ENCODE peak calls at places on chromosome 13, in eight cellular contexts. One of them, this sample, is unnamed.

GRCh38 chr13:97028441-97029299 is 34.4 kb upstream of the OXGR1 start:
- DNase-seq in T-helper 9 cell: peak; percentile 36
- DNase-seq in GM04504: no peak
- DNase-seq in activated T-cell treated with anti-CD3 and anti-CD28 coated beads for 1 hour: peak; percentile 17
- DNase-seq in stimulated activated CD8-positive, alpha-beta memory T cell treated with anti-CD3 and anti-CD28 coated beads, Interleukin-12 subunit alpha, Interleukin-12 subunit beta, amount 100 ng/mL, for 1 hour: peak; percentile 16
- DNase-seq in left colon: no peak
- DNase-seq in HS-5: no peak
- DNase-seq in coronary artery: no peak
- DNase-seq in this sample: peak; percentile 63

GRCh38 chr13:61180245-61180644 is 235.4 kb downstream of the PCDH20 start:
- DNase-seq in T-helper 9 cell: no peak
- DNase-seq in GM04504: no peak
- DNase-seq in activated T-cell treated with anti-CD3 and anti-CD28 coated beads for 1 hour: no peak
- DNase-seq in stimulated activated CD8-positive, alpha-beta memory T cell treated with anti-CD3 and anti-CD28 coated beads, Interleukin-12 subunit alpha, Interleukin-12 subunit beta, amount 100 ng/mL, for 1 hour: no peak
- DNase-seq in left colon: no peak
- DNase-seq in HS-5: no peak
- DNase-seq in coronary artery: no peak
- DNase-seq in this sample: no peak

GRCh38 chr13:100356889-100357288 is 231.7 kb downstream of the GGACT start:
- DNase-seq in T-helper 9 cell: no peak
- DNase-seq in GM04504: no peak
- DNase-seq in activated T-cell treated with anti-CD3 and anti-CD28 coated beads for 1 hour: no peak
- DNase-seq in stimulated activated CD8-positive, alpha-beta memory T cell treated with anti-CD3 and anti-CD28 coated beads, Interleukin-12 subunit alpha, Interleukin-12 subunit beta, amount 100 ng/mL, for 1 hour: no peak
- DNase-seq in left colon: no peak
- DNase-seq in HS-5: no peak
- DNase-seq in coronary artery: no peak
- DNase-seq in this sample: no peak

GRCh38 chr13:100588350-100589177 is at the start of gene GGACT:
- DNase-seq in T-helper 9 cell: peak; percentile 82
- DNase-seq in GM04504: peak; percentile 24
- DNase-seq in activated T-cell treated with anti-CD3 and anti-CD28 coated beads for 1 hour: peak; percentile 82
- DNase-seq in stimulated activated CD8-positive, alpha-beta memory T cell treated with anti-CD3 and anti-CD28 coated beads, Interleukin-12 subunit alpha, Interleukin-12 subunit beta, amount 100 ng/mL, for 1 hour: peak; percentile 68
- DNase-seq in left colon: peak; percentile 64
- DNase-seq in HS-5: no peak
- DNase-seq in coronary artery: peak; percentile 76
- DNase-seq in this sample: peak; percentile 73

GRCh38 chr13:26923824-26924605 is 163.4 kb upstream of the GPR12 start:
- DNase-seq in T-helper 9 cell: no peak
- DNase-seq in GM04504: peak; percentile 17
- DNase-seq in activated T-cell treated with anti-CD3 and anti-CD28 coated beads for 1 hour: no peak
- DNase-seq in stimulated activated CD8-positive, alpha-beta memory T cell treated with anti-CD3 and anti-CD28 coated beads, Interleukin-12 subunit alpha, Interleukin-12 subunit beta, amount 100 ng/mL, for 1 hour: no peak
- DNase-seq in left colon: no peak
- DNase-seq in HS-5: no peak
- DNase-seq in coronary artery: no peak
- DNase-seq in this sample: no peak

GRCh38 chr13:31627097-31627496 is 112.2 kb upstream of the RXFP2 start:
- DNase-seq in T-helper 9 cell: no peak
- DNase-seq in GM04504: no peak
- DNase-seq in activated T-cell treated with anti-CD3 and anti-CD28 coated beads for 1 hour: no peak
- DNase-seq in stimulated activated CD8-positive, alpha-beta memory T cell treated with anti-CD3 and anti-CD28 coated beads, Interleukin-12 subunit alpha, Interleukin-12 subunit beta, amount 100 ng/mL, for 1 hour: no peak
- DNase-seq in left colon: no peak
- DNase-seq in HS-5: no peak
- DNase-seq in coronary artery: no peak
- DNase-seq in this sample: no peak

GRCh38 chr13:44141213-44141724 is 232.4 kb upstream of the SERP2 start:
- DNase-seq in T-helper 9 cell: no peak
- DNase-seq in GM04504: no peak
- DNase-seq in activated T-cell treated with anti-CD3 and anti-CD28 coated beads for 1 hour: no peak
- DNase-seq in stimulated activated CD8-positive, alpha-beta memory T cell treated with anti-CD3 and anti-CD28 coated beads, Interleukin-12 subunit alpha, Interleukin-12 subunit beta, amount 100 ng/mL, for 1 hour: no peak
- DNase-seq in left colon: no peak
- DNase-seq in HS-5: no peak
- DNase-seq in coronary artery: no peak
- DNase-seq in this sample: no peak

GRCh38 chr13:51797664-51798488 is 6.1 kb downstream of the DHRS12 start:
- DNase-seq in T-helper 9 cell: peak; percentile 33
- DNase-seq in GM04504: no peak
- DNase-seq in activated T-cell treated with anti-CD3 and anti-CD28 coated beads for 1 hour: peak; percentile 34
- DNase-seq in stimulated activated CD8-positive, alpha-beta memory T cell treated with anti-CD3 and anti-CD28 coated beads, Interleukin-12 subunit alpha, Interleukin-12 subunit beta, amount 100 ng/mL, for 1 hour: no peak
- DNase-seq in left colon: peak; percentile 51
- DNase-seq in HS-5: no peak
- DNase-seq in coronary artery: no peak
- DNase-seq in this sample: peak; percentile 62

GRCh38 chr13:82615043-82615442 is 1267.2 kb downstream of the SLITRK1 start:
- DNase-seq in T-helper 9 cell: no peak
- DNase-seq in GM04504: no peak
- DNase-seq in activated T-cell treated with anti-CD3 and anti-CD28 coated beads for 1 hour: no peak
- DNase-seq in stimulated activated CD8-positive, alpha-beta memory T cell treated with anti-CD3 and anti-CD28 coated beads, Interleukin-12 subunit alpha, Interleukin-12 subunit beta, amount 100 ng/mL, for 1 hour: no peak
- DNase-seq in left colon: no peak
- DNase-seq in HS-5: no peak
- DNase-seq in coronary artery: no peak
- DNase-seq in this sample: no peak

GRCh38 chr13:94658926-94659649 is 53.3 kb downstream of the SOX21 start:
- DNase-seq in T-helper 9 cell: no peak
- DNase-seq in GM04504: no peak
- DNase-seq in activated T-cell treated with anti-CD3 and anti-CD28 coated beads for 1 hour: no peak
- DNase-seq in stimulated activated CD8-positive, alpha-beta memory T cell treated with anti-CD3 and anti-CD28 coated beads, Interleukin-12 subunit alpha, Interleukin-12 subunit beta, amount 100 ng/mL, for 1 hour: no peak
- DNase-seq in left colon: no peak
- DNase-seq in HS-5: peak; percentile 9
- DNase-seq in coronary artery: no peak
- DNase-seq in this sample: no peak

GRCh38 chr13:26992951-26993490 is 178.6 kb downstream of the USP12 start:
- DNase-seq in T-helper 9 cell: no peak
- DNase-seq in GM04504: no peak
- DNase-seq in activated T-cell treated with anti-CD3 and anti-CD28 coated beads for 1 hour: no peak
- DNase-seq in stimulated activated CD8-positive, alpha-beta memory T cell treated with anti-CD3 and anti-CD28 coated beads, Interleukin-12 subunit alpha, Interleukin-12 subunit beta, amount 100 ng/mL, for 1 hour: no peak
- DNase-seq in left colon: no peak
- DNase-seq in HS-5: no peak
- DNase-seq in coronary artery: no peak
- DNase-seq in this sample: peak; percentile 43

GRCh38 chr13:21074601-21075302 is 13.4 kb upstream of the LATS2 start:
- DNase-seq in T-helper 9 cell: no peak
- DNase-seq in GM04504: no peak
- DNase-seq in activated T-cell treated with anti-CD3 and anti-CD28 coated beads for 1 hour: no peak
- DNase-seq in stimulated activated CD8-positive, alpha-beta memory T cell treated with anti-CD3 and anti-CD28 coated beads, Interleukin-12 subunit alpha, Interleukin-12 subunit beta, amount 100 ng/mL, for 1 hour: peak; percentile 12
- DNase-seq in left colon: no peak
- DNase-seq in HS-5: no peak
- DNase-seq in coronary artery: no peak
- DNase-seq in this sample: no peak

GRCh38 chr13:27131202-27131623 is 40.4 kb downstream of the USP12 start:
- DNase-seq in T-helper 9 cell: peak; percentile 32
- DNase-seq in GM04504: no peak
- DNase-seq in activated T-cell treated with anti-CD3 and anti-CD28 coated beads for 1 hour: peak; percentile 25
- DNase-seq in stimulated activated CD8-positive, alpha-beta memory T cell treated with anti-CD3 and anti-CD28 coated beads, Interleukin-12 subunit alpha, Interleukin-12 subunit beta, amount 100 ng/mL, for 1 hour: peak; percentile 49
- DNase-seq in left colon: no peak
- DNase-seq in HS-5: no peak
- DNase-seq in coronary artery: no peak
- DNase-seq in this sample: no peak

GRCh38 chr13:98997738-98998641 is 20.1 kb upstream of the DOCK9 start:
- DNase-seq in T-helper 9 cell: no peak
- DNase-seq in GM04504: peak; percentile 49
- DNase-seq in activated T-cell treated with anti-CD3 and anti-CD28 coated beads for 1 hour: no peak
- DNase-seq in stimulated activated CD8-positive, alpha-beta memory T cell treated with anti-CD3 and anti-CD28 coated beads, Interleukin-12 subunit alpha, Interleukin-12 subunit beta, amount 100 ng/mL, for 1 hour: no peak
- DNase-seq in left colon: no peak
- DNase-seq in HS-5: no peak
- DNase-seq in coronary artery: no peak
- DNase-seq in this sample: no peak

GRCh38 chr13:30978981-30979956 is 46.8 kb downstream of the TEX26 start:
- DNase-seq in T-helper 9 cell: peak; percentile 41
- DNase-seq in GM04504: no peak
- DNase-seq in activated T-cell treated with anti-CD3 and anti-CD28 coated beads for 1 hour: peak; percentile 18
- DNase-seq in stimulated activated CD8-positive, alpha-beta memory T cell treated with anti-CD3 and anti-CD28 coated beads, Interleukin-12 subunit alpha, Interleukin-12 subunit beta, amount 100 ng/mL, for 1 hour: peak; percentile 12
- DNase-seq in left colon: peak; percentile 29
- DNase-seq in HS-5: no peak
- DNase-seq in coronary artery: no peak
- DNase-seq in this sample: no peak

GRCh38 chr13:67048084-67048792 is 181.9 kb downstream of the PCDH9 start:
- DNase-seq in T-helper 9 cell: no peak
- DNase-seq in GM04504: no peak
- DNase-seq in activated T-cell treated with anti-CD3 and anti-CD28 coated beads for 1 hour: no peak
- DNase-seq in stimulated activated CD8-positive, alpha-beta memory T cell treated with anti-CD3 and anti-CD28 coated beads, Interleukin-12 subunit alpha, Interleukin-12 subunit beta, amount 100 ng/mL, for 1 hour: no peak
- DNase-seq in left colon: no peak
- DNase-seq in HS-5: no peak
- DNase-seq in coronary artery: no peak
- DNase-seq in this sample: no peak

GRCh38 chr13:71522976-71523517 is 344.0 kb downstream of the DACH1 start:
- DNase-seq in T-helper 9 cell: no peak
- DNase-seq in GM04504: no peak
- DNase-seq in activated T-cell treated with anti-CD3 and anti-CD28 coated beads for 1 hour: no peak
- DNase-seq in stimulated activated CD8-positive, alpha-beta memory T cell treated with anti-CD3 and anti-CD28 coated beads, Interleukin-12 subunit alpha, Interleukin-12 subunit beta, amount 100 ng/mL, for 1 hour: no peak
- DNase-seq in left colon: no peak
- DNase-seq in HS-5: no peak
- DNase-seq in coronary artery: no peak
- DNase-seq in this sample: no peak

GRCh38 chr13:65093352-65093751 is 2136.8 kb downstream of the PCDH9 start:
- DNase-seq in T-helper 9 cell: no peak
- DNase-seq in GM04504: no peak
- DNase-seq in activated T-cell treated with anti-CD3 and anti-CD28 coated beads for 1 hour: no peak
- DNase-seq in stimulated activated CD8-positive, alpha-beta memory T cell treated with anti-CD3 and anti-CD28 coated beads, Interleukin-12 subunit alpha, Interleukin-12 subunit beta, amount 100 ng/mL, for 1 hour: no peak
- DNase-seq in left colon: no peak
- DNase-seq in HS-5: no peak
- DNase-seq in coronary artery: no peak
- DNase-seq in this sample: no peak

GRCh38 chr13:105336706-105337582 is 1198.5 kb downstream of the EFNB2 start:
- DNase-seq in T-helper 9 cell: no peak
- DNase-seq in GM04504: no peak
- DNase-seq in activated T-cell treated with anti-CD3 and anti-CD28 coated beads for 1 hour: no peak
- DNase-seq in stimulated activated CD8-positive, alpha-beta memory T cell treated with anti-CD3 and anti-CD28 coated beads, Interleukin-12 subunit alpha, Interleukin-12 subunit beta, amount 100 ng/mL, for 1 hour: no peak
- DNase-seq in left colon: no peak
- DNase-seq in HS-5: no peak
- DNase-seq in coronary artery: no peak
- DNase-seq in this sample: no peak

GRCh38 chr13:53045110-53045509 is 16.5 kb downstream of the OLFM4 start:
- DNase-seq in T-helper 9 cell: no peak
- DNase-seq in GM04504: no peak
- DNase-seq in activated T-cell treated with anti-CD3 and anti-CD28 coated beads for 1 hour: no peak
- DNase-seq in stimulated activated CD8-positive, alpha-beta memory T cell treated with anti-CD3 and anti-CD28 coated beads, Interleukin-12 subunit alpha, Interleukin-12 subunit beta, amount 100 ng/mL, for 1 hour: no peak
- DNase-seq in left colon: peak; percentile 47
- DNase-seq in HS-5: no peak
- DNase-seq in coronary artery: no peak
- DNase-seq in this sample: no peak

GRCh38 chr13:30607908-30608307 is 9.8 kb upstream of the USPL1 start:
- DNase-seq in T-helper 9 cell: peak; percentile 44
- DNase-seq in GM04504: no peak
- DNase-seq in activated T-cell treated with anti-CD3 and anti-CD28 coated beads for 1 hour: peak; percentile 42
- DNase-seq in stimulated activated CD8-positive, alpha-beta memory T cell treated with anti-CD3 and anti-CD28 coated beads, Interleukin-12 subunit alpha, Interleukin-12 subunit beta, amount 100 ng/mL, for 1 hour: peak; percentile 45
- DNase-seq in left colon: peak; percentile 34
- DNase-seq in HS-5: no peak
- DNase-seq in coronary artery: no peak
- DNase-seq in this sample: no peak

GRCh38 chr13:43874512-43875092 is 4.9 kb downstream of the CCDC122 start:
- DNase-seq in T-helper 9 cell: no peak
- DNase-seq in GM04504: peak; percentile 11
- DNase-seq in activated T-cell treated with anti-CD3 and anti-CD28 coated beads for 1 hour: no peak
- DNase-seq in stimulated activated CD8-positive, alpha-beta memory T cell treated with anti-CD3 and anti-CD28 coated beads, Interleukin-12 subunit alpha, Interleukin-12 subunit beta, amount 100 ng/mL, for 1 hour: no peak
- DNase-seq in left colon: no peak
- DNase-seq in HS-5: no peak
- DNase-seq in coronary artery: no peak
- DNase-seq in this sample: no peak

GRCh38 chr13:45073809-45074208 is 46.5 kb upstream of the GTF2F2 start:
- DNase-seq in T-helper 9 cell: no peak
- DNase-seq in GM04504: no peak
- DNase-seq in activated T-cell treated with anti-CD3 and anti-CD28 coated beads for 1 hour: no peak
- DNase-seq in stimulated activated CD8-positive, alpha-beta memory T cell treated with anti-CD3 and anti-CD28 coated beads, Interleukin-12 subunit alpha, Interleukin-12 subunit beta, amount 100 ng/mL, for 1 hour: no peak
- DNase-seq in left colon: no peak
- DNase-seq in HS-5: no peak
- DNase-seq in coronary artery: no peak
- DNase-seq in this sample: no peak

GRCh38 chr13:80664930-80665329 is 324.0 kb upstream of the SPRY2 start:
- DNase-seq in T-helper 9 cell: no peak
- DNase-seq in GM04504: no peak
- DNase-seq in activated T-cell treated with anti-CD3 and anti-CD28 coated beads for 1 hour: no peak
- DNase-seq in stimulated activated CD8-positive, alpha-beta memory T cell treated with anti-CD3 and anti-CD28 coated beads, Interleukin-12 subunit alpha, Interleukin-12 subunit beta, amount 100 ng/mL, for 1 hour: no peak
- DNase-seq in left colon: no peak
- DNase-seq in HS-5: no peak
- DNase-seq in coronary artery: no peak
- DNase-seq in this sample: no peak

GRCh38 chr13:37492741-37493514 is 105.6 kb downstream of the POSTN start:
- DNase-seq in T-helper 9 cell: no peak
- DNase-seq in GM04504: peak; percentile 81
- DNase-seq in activated T-cell treated with anti-CD3 and anti-CD28 coated beads for 1 hour: no peak
- DNase-seq in stimulated activated CD8-positive, alpha-beta memory T cell treated with anti-CD3 and anti-CD28 coated beads, Interleukin-12 subunit alpha, Interleukin-12 subunit beta, amount 100 ng/mL, for 1 hour: no peak
- DNase-seq in left colon: no peak
- DNase-seq in HS-5: peak; percentile 5
- DNase-seq in coronary artery: no peak
- DNase-seq in this sample: no peak

This sample was measured in suprapubic skin.